ENCODE peak calls at places on chromosomes 1 and 21, in eight cellular contexts. I is Peyer's patch, M is endothelial cell, K is heart right ventricle, P is HFF-Myc, X is mucosa of descending colon, D is mesothelial cell of epicardium, J is heart left ventricle. R is an unnamed sample.
A peak's percentile ranks its signal among the peaks of the same experiment; 100 is the strongest.

GRCh38 chr1:246569248-246570238 is 3.3 kb downstream of the CNST start:
- DNase-seq in I (no peak), M (no peak), K (no peak), P (no peak), X (no peak), D (no peak), J (no peak), R (no peak)

GRCh38 chr1:21042920-21043605 is 133.6 kb downstream of the EIF4G3 start:
- DNase-seq in I (no peak), M (no peak), K (no peak), P (no peak), X (no peak), D (no peak), J (no peak), R (no peak)

GRCh38 chr1:201141418-201141817 is 12.9 kb downstream of the TMEM9 start:
- DNase-seq in I (no peak), M (no peak), K (no peak), P (no peak), X (no peak), D (no peak), J (no peak), R (no peak)

GRCh38 chr21:15430023-15430422 is 299.8 kb upstream of the USP25 start:
- DNase-seq in I (no peak), M (no peak), K (no peak), P (no peak), X (no peak), D (no peak), J (no peak), R (no peak)

GRCh38 chr1:17588048-17588781 is 48.7 kb downstream of the ARHGEF10L start:
- DNase-seq in I (peak; percentile 88), M (no peak), K (peak; percentile 70), P (peak; percentile 11), X (peak; percentile 92), D (no peak), J (peak; percentile 76), R (no peak)

GRCh38 chr1:235017719-235018118 is 110.9 kb downstream of the TOMM20 start:
- DNase-seq in I (no peak), M (no peak), K (no peak), P (no peak), X (no peak), D (no peak), J (no peak), R (no peak)

GRCh38 chr21:38494688-38495087 is 3.6 kb downstream of the ERG start:
- DNase-seq in I (no peak), M (no peak), K (no peak), P (no peak), X (no peak), D (no peak), J (no peak), R (no peak)

GRCh38 chr1:147673401-147673800 is 3.1 kb upstream of the ACP6 start:
- DNase-seq in I (no peak), M (no peak), K (no peak), P (no peak), X (no peak), D (no peak), J (no peak), R (no peak)

GRCh38 chr1:228099331-228099732 is 3.8 kb downstream of the C1orf35 start:
- DNase-seq in I (no peak), M (no peak), K (no peak), P (no peak), X (no peak), D (no peak), J (no peak), R (peak; percentile 68)

GRCh38 chr1:234585333-234586055 is 24.5 kb downstream of the IRF2BP2 start:
- DNase-seq in I (no peak), M (no peak), K (peak; percentile 43), P (no peak), X (no peak), D (no peak), J (no peak), R (peak; percentile 83)

GRCh38 chr1:178500091-178500770 is 3.5 kb upstream of the CLEC20A start:
- DNase-seq in I (no peak), M (peak; percentile 46), K (no peak), P (no peak), X (no peak), D (no peak), J (no peak), R (no peak)

GRCh38 chr21:26719750-26720149 is 125.5 kb downstream of the ADAMTS1 start:
- DNase-seq in I (no peak), M (no peak), K (peak; percentile 18), P (no peak), X (no peak), D (no peak), J (peak; percentile 12), R (no peak)

GRCh38 chr21:26715878-26716506 is 129.2 kb downstream of the ADAMTS1 start:
- DNase-seq in I (no peak), M (peak; percentile 74), K (peak; percentile 48), P (peak; percentile 16), X (no peak), D (no peak), J (peak; percentile 41), R (no peak)

GRCh38 chr21:26715116-26715515 is 130.1 kb downstream of the ADAMTS1 start:
- DNase-seq in I (no peak), M (no peak), K (no peak), P (no peak), X (no peak), D (no peak), J (no peak), R (no peak)

DNA sequence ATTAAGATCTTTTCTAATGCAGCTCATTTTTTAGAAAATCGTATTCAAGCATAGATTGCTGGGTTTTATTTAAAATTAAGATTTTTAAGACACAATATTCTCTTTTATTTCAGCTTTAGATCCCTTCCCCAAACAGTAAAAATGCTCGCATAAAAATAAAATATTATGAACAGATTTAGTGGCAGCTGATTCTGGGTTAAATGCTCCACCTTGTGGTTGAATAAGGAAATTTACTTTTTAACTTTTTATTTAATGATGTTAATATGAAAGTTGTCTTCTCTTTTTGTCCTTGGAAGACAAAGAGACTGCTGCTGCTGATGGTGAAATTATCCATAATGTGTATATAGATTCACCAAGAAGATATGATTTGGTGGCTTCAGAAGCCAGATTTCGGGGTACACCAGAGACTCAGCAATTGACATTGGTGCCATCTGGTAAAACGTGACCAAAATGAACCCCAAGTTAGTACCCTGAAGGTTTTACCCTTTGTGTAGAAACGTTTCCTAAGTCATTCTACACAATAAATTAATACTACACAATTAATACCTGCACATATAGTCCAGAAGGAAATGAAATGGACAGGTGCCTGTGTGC is 128.0 kb downstream of the ADAMTS1 start:
- DNase-seq in I (no peak), M (no peak), K (no peak), P (no peak), X (no peak), D (no peak), J (no peak), R (no peak)
- TF ChIP-seq CTCF in I (peak; percentile 44), M (peak; percentile 90), K (peak; percentile 60), P (peak; percentile 22), X (no peak), D (peak; percentile 98), J (peak; percentile 46), R (peak; percentile 47)

DNA sequence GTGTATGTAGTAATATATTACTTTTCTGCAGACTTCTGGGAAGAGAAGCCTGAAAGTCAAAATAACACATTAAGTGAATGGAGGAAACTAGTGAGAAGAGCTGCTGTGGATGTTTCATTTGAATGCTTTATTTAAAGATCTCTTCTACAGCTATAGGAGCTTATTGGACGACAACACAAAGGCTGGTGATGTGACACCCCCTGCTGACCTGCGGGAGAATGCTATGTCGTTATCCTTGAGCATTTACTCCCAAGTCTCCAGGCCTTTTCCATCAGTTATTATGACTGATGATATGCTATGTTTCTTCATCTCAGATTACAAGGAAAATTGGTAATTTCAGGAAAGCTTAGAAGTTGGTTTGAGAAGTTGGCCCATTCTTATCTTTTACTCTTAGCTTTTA is 22.3 kb upstream of the PLA2G4A start:
- DNase-seq in I (no peak), M (peak; percentile 46), K (no peak), P (peak; percentile 19), X (no peak), D (no peak), J (no peak), R (no peak)
- TF ChIP-seq CTCF in I (peak; percentile 13), M (peak; percentile 24), K (no peak), P (peak; percentile 41), X (no peak), D (no peak), J (no peak), R (no peak)

GRCh38 chr1:86082183-86082582 is 74.4 kb downstream of the COL24A1 start:
- DNase-seq in I (no peak), M (no peak), K (no peak), P (no peak), X (no peak), D (no peak), J (no peak), R (no peak)
- TF ChIP-seq CTCF in I (no peak), M (peak; percentile 50), K (no peak), P (peak; percentile 16), X (no peak), D (peak; percentile 27), J (no peak), R (no peak)

DNA sequence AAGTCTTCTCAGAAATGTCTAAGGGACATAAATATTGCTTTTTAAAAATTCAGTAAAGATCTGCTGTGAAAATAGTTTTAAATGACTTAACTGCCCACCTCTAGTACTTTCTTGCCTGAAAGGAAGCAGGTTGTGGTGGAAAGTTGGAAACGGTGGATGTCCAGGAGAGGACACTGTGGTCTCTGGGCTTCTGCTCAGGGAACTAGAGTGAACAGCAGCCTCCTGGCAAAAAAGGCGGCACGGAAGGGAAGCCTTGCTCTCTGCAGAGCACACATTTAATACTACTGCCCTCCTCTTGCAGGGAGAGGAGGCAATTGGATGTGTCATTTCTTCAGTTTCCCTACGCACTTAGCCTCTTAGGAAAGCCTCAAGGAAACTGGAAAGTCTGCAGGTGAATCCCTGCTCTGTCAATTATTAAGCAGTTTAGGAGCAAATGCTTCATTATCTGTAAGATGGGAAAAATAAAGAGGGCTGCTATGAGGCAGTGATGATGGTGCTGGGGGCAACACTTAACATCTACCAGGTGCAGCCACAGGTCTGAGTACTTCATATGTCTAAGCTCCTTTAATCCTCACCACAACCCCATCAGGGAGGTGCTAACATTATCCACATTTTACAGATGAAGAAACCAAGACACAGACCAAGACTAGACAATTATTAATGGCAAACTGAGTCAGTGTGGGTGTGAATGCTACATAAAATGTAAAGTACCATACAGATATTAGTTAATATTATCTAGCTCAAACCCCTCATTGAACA is 108.8 kb upstream of the ADAR start:
- DNase-seq in I (no peak), M (no peak), K (no peak), P (no peak), X (no peak), D (no peak), J (no peak), R (no peak)
- TF ChIP-seq CTCF in I (no peak), M (no peak), K (no peak), P (no peak), X (no peak), D (no peak), J (no peak), R (no peak)

R was measured in coronary artery.